ENCODE peak calls at places on chromosomes 11 and 22, in ten cellular contexts. One of them, this sample, is unnamed.

GRCh38 chr11:876550-876949 is 33.9 kb downstream of the TSPAN4 start:
- DNase-seq in naive B cell: no peak
- DNase-seq in RWPE1: no peak
- DNase-seq in stimulated activated CD4-positive, alpha-beta T cell treated with anti-CD3 and anti-CD28 coated beads, Interleukin-12 subunit alpha, Interleukin-12 subunit beta, amount 100 ng/mL, for 48 hours: no peak
- DNase-seq in tibial artery: no peak
- DNase-seq in HuH-7.5: no peak
- DNase-seq in adipocyte: no peak
- DNase-seq in NCI-H345: peak
- DNase-seq in tibial nerve: no peak
- DNase-seq in head of caudate nucleus: no peak
- DNase-seq in this sample: no peak

GRCh38 chr11:122696662-122697061 is 41.1 kb downstream of the UBASH3B start:
- DNase-seq in naive B cell: peak
- DNase-seq in stimulated activated CD4-positive, alpha-beta T cell treated with anti-CD3 and anti-CD28 coated beads, Interleukin-12 subunit alpha, Interleukin-12 subunit beta, amount 100 ng/mL, for 48 hours: peak
- DNase-seq in head of caudate nucleus: no peak
- DNase-seq in tibial artery: no peak
- DNase-seq in NCI-H345: no peak
- DNase-seq in HuH-7.5: no peak
- DNase-seq in adipocyte: no peak
- DNase-seq in RWPE1: no peak
- DNase-seq in tibial nerve: no peak
- DNase-seq in this sample: no peak

GRCh38 chr11:20417771-20418170 is 30.3 kb downstream of the PRMT3 start:
- DNase-seq in naive B cell: no peak
- DNase-seq in adipocyte: no peak
- DNase-seq in RWPE1: no peak
- DNase-seq in HuH-7.5: no peak
- DNase-seq in tibial artery: no peak
- DNase-seq in tibial nerve: no peak
- DNase-seq in NCI-H345: no peak
- DNase-seq in head of caudate nucleus: no peak
- DNase-seq in stimulated activated CD4-positive, alpha-beta T cell treated with anti-CD3 and anti-CD28 coated beads, Interleukin-12 subunit alpha, Interleukin-12 subunit beta, amount 100 ng/mL, for 48 hours: no peak
- DNase-seq in this sample: no peak

GRCh38 chr11:130243816-130244215 is 70.9 kb downstream of the ZBTB44 start:
- DNase-seq in adipocyte: no peak
- DNase-seq in HuH-7.5: no peak
- DNase-seq in tibial nerve: no peak
- DNase-seq in naive B cell: peak
- DNase-seq in NCI-H345: no peak
- DNase-seq in tibial artery: no peak
- DNase-seq in RWPE1: no peak
- DNase-seq in stimulated activated CD4-positive, alpha-beta T cell treated with anti-CD3 and anti-CD28 coated beads, Interleukin-12 subunit alpha, Interleukin-12 subunit beta, amount 100 ng/mL, for 48 hours: no peak
- DNase-seq in head of caudate nucleus: no peak
- DNase-seq in this sample: peak

GRCh38 chr22:17777005-17777716 is 2.9 kb upstream of the BID start:
- DNase-seq in stimulated activated CD4-positive, alpha-beta T cell treated with anti-CD3 and anti-CD28 coated beads, Interleukin-12 subunit alpha, Interleukin-12 subunit beta, amount 100 ng/mL, for 48 hours: peak
- DNase-seq in HuH-7.5: no peak
- DNase-seq in tibial artery: no peak
- DNase-seq in adipocyte: no peak
- DNase-seq in head of caudate nucleus: no peak
- DNase-seq in NCI-H345: no peak
- DNase-seq in RWPE1: no peak
- DNase-seq in tibial nerve: no peak
- DNase-seq in naive B cell: peak
- DNase-seq in this sample: peak

GRCh38 chr22:26942301-26942927 is 285.0 kb downstream of the MIAT start:
- DNase-seq in head of caudate nucleus: no peak
- DNase-seq in tibial artery: no peak
- DNase-seq in adipocyte: peak
- DNase-seq in stimulated activated CD4-positive, alpha-beta T cell treated with anti-CD3 and anti-CD28 coated beads, Interleukin-12 subunit alpha, Interleukin-12 subunit beta, amount 100 ng/mL, for 48 hours: no peak
- DNase-seq in naive B cell: no peak
- DNase-seq in RWPE1: no peak
- DNase-seq in tibial nerve: no peak
- DNase-seq in NCI-H345: no peak
- DNase-seq in HuH-7.5: no peak
- DNase-seq in this sample: no peak

GRCh38 chr11:923691-924405 is 1.8 kb upstream of the AP2A2 start:
- DNase-seq in RWPE1: no peak
- DNase-seq in naive B cell: no peak
- DNase-seq in tibial artery: no peak
- DNase-seq in adipocyte: no peak
- DNase-seq in HuH-7.5: no peak
- DNase-seq in head of caudate nucleus: peak
- DNase-seq in stimulated activated CD4-positive, alpha-beta T cell treated with anti-CD3 and anti-CD28 coated beads, Interleukin-12 subunit alpha, Interleukin-12 subunit beta, amount 100 ng/mL, for 48 hours: no peak
- DNase-seq in tibial nerve: no peak
- DNase-seq in NCI-H345: no peak
- DNase-seq in this sample: no peak

GRCh38 chr11:43419460-43419859 is 60.7 kb downstream of the TTC17 start:
- DNase-seq in HuH-7.5: no peak
- DNase-seq in tibial artery: no peak
- DNase-seq in adipocyte: peak
- DNase-seq in NCI-H345: peak
- DNase-seq in naive B cell: peak
- DNase-seq in RWPE1: peak
- DNase-seq in head of caudate nucleus: no peak
- DNase-seq in tibial nerve: no peak
- DNase-seq in stimulated activated CD4-positive, alpha-beta T cell treated with anti-CD3 and anti-CD28 coated beads, Interleukin-12 subunit alpha, Interleukin-12 subunit beta, amount 100 ng/mL, for 48 hours: peak
- DNase-seq in this sample: peak

GRCh38 chr11:100176456-100176855 is 510.6 kb upstream of the ARHGAP42 start:
- DNase-seq in RWPE1: no peak
- DNase-seq in NCI-H345: no peak
- DNase-seq in stimulated activated CD4-positive, alpha-beta T cell treated with anti-CD3 and anti-CD28 coated beads, Interleukin-12 subunit alpha, Interleukin-12 subunit beta, amount 100 ng/mL, for 48 hours: no peak
- DNase-seq in tibial artery: no peak
- DNase-seq in tibial nerve: no peak
- DNase-seq in adipocyte: no peak
- DNase-seq in HuH-7.5: no peak
- DNase-seq in head of caudate nucleus: no peak
- DNase-seq in naive B cell: no peak
- DNase-seq in this sample: no peak

GRCh38 chr22:24482586-24482985 is 12.5 kb upstream of the UPB1 start:
- DNase-seq in head of caudate nucleus: no peak
- DNase-seq in adipocyte: peak
- DNase-seq in HuH-7.5: no peak
- DNase-seq in tibial nerve: no peak
- DNase-seq in NCI-H345: no peak
- DNase-seq in naive B cell: no peak
- DNase-seq in RWPE1: peak
- DNase-seq in tibial artery: no peak
- DNase-seq in stimulated activated CD4-positive, alpha-beta T cell treated with anti-CD3 and anti-CD28 coated beads, Interleukin-12 subunit alpha, Interleukin-12 subunit beta, amount 100 ng/mL, for 48 hours: no peak
- DNase-seq in this sample: no peak

GRCh38 chr11:14409891-14410290 is 50.9 kb upstream of the RRAS2 start:
- DNase-seq in adipocyte: no peak
- DNase-seq in tibial nerve: no peak
- DNase-seq in HuH-7.5: no peak
- DNase-seq in head of caudate nucleus: no peak
- DNase-seq in RWPE1: no peak
- DNase-seq in naive B cell: no peak
- DNase-seq in tibial artery: no peak
- DNase-seq in stimulated activated CD4-positive, alpha-beta T cell treated with anti-CD3 and anti-CD28 coated beads, Interleukin-12 subunit alpha, Interleukin-12 subunit beta, amount 100 ng/mL, for 48 hours: no peak
- DNase-seq in NCI-H345: no peak
- DNase-seq in this sample: no peak

GRCh38 chr11:78313898-78314297 is 103.7 kb downstream of the GAB2 start:
- DNase-seq in stimulated activated CD4-positive, alpha-beta T cell treated with anti-CD3 and anti-CD28 coated beads, Interleukin-12 subunit alpha, Interleukin-12 subunit beta, amount 100 ng/mL, for 48 hours: no peak
- DNase-seq in RWPE1: no peak
- DNase-seq in head of caudate nucleus: no peak
- DNase-seq in HuH-7.5: no peak
- DNase-seq in NCI-H345: no peak
- DNase-seq in tibial artery: no peak
- DNase-seq in tibial nerve: no peak
- DNase-seq in naive B cell: no peak
- DNase-seq in adipocyte: no peak
- DNase-seq in this sample: no peak

GRCh38 chr11:65743928-65744698 is 23.5 kb upstream of the RNASEH2C start:
- DNase-seq in RWPE1: peak
- DNase-seq in naive B cell: no peak
- DNase-seq in tibial nerve: no peak
- DNase-seq in NCI-H345: peak
- DNase-seq in head of caudate nucleus: no peak
- DNase-seq in HuH-7.5: peak
- DNase-seq in stimulated activated CD4-positive, alpha-beta T cell treated with anti-CD3 and anti-CD28 coated beads, Interleukin-12 subunit alpha, Interleukin-12 subunit beta, amount 100 ng/mL, for 48 hours: no peak
- DNase-seq in tibial artery: no peak
- DNase-seq in adipocyte: peak
- DNase-seq in this sample: no peak

GRCh38 chr22:45788530-45788929 is 116.9 kb downstream of the ATXN10 start:
- DNase-seq in RWPE1: no peak
- DNase-seq in stimulated activated CD4-positive, alpha-beta T cell treated with anti-CD3 and anti-CD28 coated beads, Interleukin-12 subunit alpha, Interleukin-12 subunit beta, amount 100 ng/mL, for 48 hours: no peak
- DNase-seq in NCI-H345: no peak
- DNase-seq in head of caudate nucleus: no peak
- DNase-seq in HuH-7.5: no peak
- DNase-seq in naive B cell: no peak
- DNase-seq in tibial artery: no peak
- DNase-seq in adipocyte: no peak
- DNase-seq in tibial nerve: no peak
- DNase-seq in this sample: no peak

GRCh38 chr11:47192111-47192510 is 5.9 kb upstream of the PACSIN3 start:
- DNase-seq in RWPE1: no peak
- DNase-seq in tibial artery: no peak
- DNase-seq in adipocyte: no peak
- DNase-seq in naive B cell: no peak
- DNase-seq in tibial nerve: no peak
- DNase-seq in head of caudate nucleus: no peak
- DNase-seq in NCI-H345: no peak
- DNase-seq in HuH-7.5: no peak
- DNase-seq in stimulated activated CD4-positive, alpha-beta T cell treated with anti-CD3 and anti-CD28 coated beads, Interleukin-12 subunit alpha, Interleukin-12 subunit beta, amount 100 ng/mL, for 48 hours: no peak
- DNase-seq in this sample: no peak

GRCh38 chr11:132471491-132471890 is 1060.8 kb downstream of the OPCML start:
- DNase-seq in HuH-7.5: no peak
- DNase-seq in tibial artery: no peak
- DNase-seq in adipocyte: peak
- DNase-seq in tibial nerve: no peak
- DNase-seq in stimulated activated CD4-positive, alpha-beta T cell treated with anti-CD3 and anti-CD28 coated beads, Interleukin-12 subunit alpha, Interleukin-12 subunit beta, amount 100 ng/mL, for 48 hours: no peak
- DNase-seq in naive B cell: no peak
- DNase-seq in RWPE1: no peak
- DNase-seq in head of caudate nucleus: no peak
- DNase-seq in NCI-H345: no peak
- DNase-seq in this sample: no peak

GRCh38 chr11:119092880-119093665 is 8.4 kb downstream of the HMBS start:
- DNase-seq in NCI-H345: no peak
- DNase-seq in RWPE1: no peak
- DNase-seq in adipocyte: peak
- DNase-seq in stimulated activated CD4-positive, alpha-beta T cell treated with anti-CD3 and anti-CD28 coated beads, Interleukin-12 subunit alpha, Interleukin-12 subunit beta, amount 100 ng/mL, for 48 hours: no peak
- DNase-seq in tibial nerve: no peak
- DNase-seq in tibial artery: no peak
- DNase-seq in naive B cell: no peak
- DNase-seq in head of caudate nucleus: no peak
- DNase-seq in HuH-7.5: no peak
- DNase-seq in this sample: no peak

GRCh38 chr11:75261474-75261847 is 20.9 kb downstream of the TPBGL start:
- DNase-seq in stimulated activated CD4-positive, alpha-beta T cell treated with anti-CD3 and anti-CD28 coated beads, Interleukin-12 subunit alpha, Interleukin-12 subunit beta, amount 100 ng/mL, for 48 hours: no peak
- DNase-seq in head of caudate nucleus: peak
- DNase-seq in adipocyte: no peak
- DNase-seq in naive B cell: peak
- DNase-seq in tibial artery: peak
- DNase-seq in NCI-H345: no peak
- DNase-seq in tibial nerve: no peak
- DNase-seq in RWPE1: no peak
- DNase-seq in HuH-7.5: no peak
- DNase-seq in this sample: no peak

GRCh38 chr11:94111241-94111640 is 17.4 kb upstream of the PANX1 start:
- DNase-seq in tibial nerve: no peak
- DNase-seq in naive B cell: no peak
- DNase-seq in stimulated activated CD4-positive, alpha-beta T cell treated with anti-CD3 and anti-CD28 coated beads, Interleukin-12 subunit alpha, Interleukin-12 subunit beta, amount 100 ng/mL, for 48 hours: no peak
- DNase-seq in HuH-7.5: no peak
- DNase-seq in RWPE1: no peak
- DNase-seq in NCI-H345: no peak
- DNase-seq in tibial artery: no peak
- DNase-seq in adipocyte: no peak
- DNase-seq in head of caudate nucleus: no peak
- DNase-seq in this sample: no peak

GRCh38 chr11:104609297-104609696 is 289.0 kb downstream of the CASP12 start:
- DNase-seq in tibial artery: no peak
- DNase-seq in head of caudate nucleus: peak
- DNase-seq in NCI-H345: peak
- DNase-seq in stimulated activated CD4-positive, alpha-beta T cell treated with anti-CD3 and anti-CD28 coated beads, Interleukin-12 subunit alpha, Interleukin-12 subunit beta, amount 100 ng/mL, for 48 hours: peak
- DNase-seq in HuH-7.5: no peak
- DNase-seq in adipocyte: peak
- DNase-seq in naive B cell: peak
- DNase-seq in RWPE1: peak
- DNase-seq in tibial nerve: no peak
- DNase-seq in this sample: peak

This sample was measured in GM19239.